ENCODE peak calls at places on chromosome 5, in five cellular contexts. X is sigmoid colon, S is K562, L is SK-N-SH, I is A549. G is an unnamed sample.

GRCh38 chr5:31854625-31855526 is 215.9 kb downstream of the PDZD2 start:
- DNase-seq in I (peak; percentile 20), X (peak; percentile 74), S (no peak), L (peak; percentile 72), G (no peak)

GRCh38 chr5:142184939-142185526 is 76.5 kb downstream of the NDFIP1 start:
- DNase-seq in X (no peak), S (no peak), I (no peak), L (peak; percentile 50), G (no peak)

GRCh38 chr5:56569051-56569450 is 246.3 kb upstream of the MAP3K1 start:
- DNase-seq in X (no peak), S (no peak), L (no peak), I (no peak), G (no peak)

GRCh38 chr5:112119969-112120368 is 299.1 kb downstream of the EPB41L4A start:
- DNase-seq in I (no peak), L (no peak), X (no peak), S (no peak), G (no peak)

GRCh38 chr5:146342882-146343865 is 4.5 kb downstream of the POU4F3 start:
- DNase-seq in X (no peak), S (no peak), I (no peak), L (no peak), G (no peak)

GRCh38 chr5:102971693-102972293 is 148.1 kb downstream of the GIN1 start:
- DNase-seq in I (peak; percentile 42), X (no peak), S (peak; percentile 5), L (no peak), G (no peak)

GRCh38 chr5:117102591-117102990 is 528.0 kb upstream of the SEMA6A start:
- DNase-seq in S (no peak), L (no peak), I (no peak), X (no peak), G (no peak)

GRCh38 chr5:171592076-171592475 is 172.6 kb downstream of the FGF18 start:
- DNase-seq in X (no peak), I (no peak), L (no peak), S (no peak), G (no peak)

GRCh38 chr5:126837907-126838539 is 61.1 kb downstream of the LMNB1 start:
- DNase-seq in L (no peak), X (no peak), I (no peak), S (peak; percentile 12), G (no peak)

GRCh38 chr5:173667702-173668101 is 51.3 kb upstream of the BOD1 start:
- DNase-seq in X (no peak), S (no peak), L (no peak), I (no peak), G (no peak)

GRCh38 chr5:141521244-141521781 is 32.4 kb downstream of the PCDHGC5 start:
- DNase-seq in S (peak; percentile 53), L (no peak), I (peak; percentile 75), X (no peak), G (peak; percentile 51)

GRCh38 chr5:92674322-92674721 is 906.7 kb downstream of the NR2F1-AS1 start:
- DNase-seq in L (no peak), X (no peak), I (no peak), S (no peak), G (no peak)

GRCh38 chr5:129322968-129323367 is 137.1 kb upstream of the ADAMTS19 start:
- DNase-seq in L (no peak), S (no peak), X (no peak), I (no peak), G (no peak)

GRCh38 chr5:176714067-176714466 is 66.8 kb downstream of the TSPAN17 start:
- DNase-seq in S (no peak), I (no peak), L (no peak), X (no peak), G (no peak)

GRCh38 chr5:119578937-119579336 is 50.4 kb upstream of the FAM170A start:
- DNase-seq in I (peak; percentile 72), S (peak; percentile 55), X (no peak), L (no peak), G (no peak)

GRCh38 chr5:76855961-76856360 is 6.1 kb downstream of the S100Z start:
- DNase-seq in X (no peak), S (peak; percentile 62), L (no peak), I (no peak), G (no peak)

GRCh38 chr5:160466121-160466520 is 44.5 kb downstream of the PTTG1 start:
- DNase-seq in S (no peak), L (no peak), I (no peak), X (no peak), G (no peak)

GRCh38 chr5:56002303-56002702 is 7.5 kb upstream of the IL6ST start:
- DNase-seq in I (no peak), X (no peak), L (no peak), S (no peak), G (no peak)

GRCh38 chr5:120164037-120164436 is 300.1 kb upstream of the PRR16 start:
- DNase-seq in L (peak; percentile 16), X (no peak), S (no peak), I (no peak), G (no peak)

GRCh38 chr5:61052870-61053269 is 107.9 kb downstream of the NDUFAF2 start:
- DNase-seq in L (no peak), I (peak; percentile 66), X (no peak), S (no peak), G (no peak)

GRCh38 chr5:26872337-26872736 is 166.0 kb downstream of the CDH9 start:
- DNase-seq in S (no peak), X (no peak), I (no peak), L (no peak), G (no peak)

GRCh38 chr5:89293849-89294248 is 410.9 kb upstream of the MEF2C start:
- DNase-seq in I (no peak), S (no peak), L (no peak), X (no peak), G (no peak)

GRCh38 chr5:26416911-26417310 is 621.5 kb downstream of the CDH9 start:
- DNase-seq in X (no peak), S (no peak), L (no peak), I (no peak), G (no peak)

GRCh38 chr5:169164481-169164925 is 136.4 kb downstream of the SLIT3 start:
- DNase-seq in S (no peak), I (peak; percentile 92), L (no peak), X (no peak), G (no peak)

GRCh38 chr5:157556615-157557418 is 18.8 kb downstream of the ADAM19 start:
- DNase-seq in X (no peak), S (no peak), I (no peak), L (no peak), G (no peak)
- H3K27ac ChIP-seq in X (peak overlapping the region; percentile 95), S (no peak overlapping the region), I (no peak overlapping the region), L (peak overlapping the region; percentile 92), G (peak overlapping the region; percentile 26)

DNA sequence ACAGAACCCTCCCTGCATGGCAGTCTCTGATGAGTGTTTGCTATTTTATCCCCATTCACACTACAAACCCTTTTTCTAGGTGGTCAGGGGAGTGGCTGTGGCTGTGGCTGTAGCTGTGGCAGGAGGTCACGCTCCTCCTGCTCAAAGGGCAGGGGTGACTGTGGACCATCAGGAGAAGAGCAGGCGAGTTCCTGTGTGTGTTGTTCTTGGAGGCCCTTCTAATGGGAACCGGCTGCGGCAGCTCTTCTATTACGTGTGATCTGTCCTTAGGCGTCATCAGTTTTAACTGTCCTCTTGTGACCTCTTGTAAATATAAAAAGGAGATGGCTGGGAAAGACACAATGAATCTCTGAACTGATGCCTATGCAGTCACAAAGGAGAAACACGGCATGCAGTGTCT is 65.1 kb downstream of the ANKH start:
- DNase-seq in L (no peak), X (peak; percentile 72), I (no peak), S (peak; percentile 3), G (no peak)
- TF ChIP-seq EP300 in L (no peak), X (no peak), I (no peak), S (no peak), G (no peak)

GRCh38 chr5:159089675-159090074 is 10.0 kb downstream of the EBF1 start:
- DNase-seq in X (no peak), S (no peak), I (no peak), L (no peak), G (no peak)

GRCh38 chr5:159091051-159091450 is 8.7 kb downstream of the EBF1 start:
- DNase-seq in X (no peak), S (no peak), I (no peak), L (no peak), G (no peak)

GRCh38 chr5:159094745-159095144 is 5.0 kb downstream of the EBF1 start:
- DNase-seq in S (peak; percentile 94), X (peak; percentile 92), I (peak; percentile 93), L (peak; percentile 57), G (peak; percentile 44)

GRCh38 chr5:159091596-159091995 is 8.1 kb downstream of the EBF1 start:
- DNase-seq in L (no peak), I (no peak), S (no peak), X (no peak), G (no peak)

DNA sequence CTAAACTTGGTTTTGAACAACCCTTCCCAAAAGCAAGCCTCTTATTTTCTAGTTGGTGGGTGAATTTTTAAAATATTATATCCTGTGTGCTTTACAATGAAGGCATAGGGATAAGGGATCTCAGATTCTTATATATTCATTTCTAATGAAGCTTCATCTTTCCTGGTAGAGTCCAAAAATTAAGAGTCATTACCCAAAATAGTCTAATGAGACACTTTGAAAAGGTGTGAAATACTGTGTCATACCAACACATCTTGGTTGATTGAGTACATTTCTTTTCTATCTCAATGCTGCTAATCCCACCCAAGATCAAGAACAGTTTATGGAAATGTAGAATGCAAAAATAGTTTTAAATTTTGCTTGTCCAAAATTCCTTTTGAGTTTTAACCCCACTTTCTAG is 7.4 kb downstream of the EBF1 start:
- DNase-seq in I (no peak), L (no peak), S (no peak), X (no peak), G (no peak)
- H3K27ac ChIP-seq in I (no peak overlapping the region), L (no peak overlapping the region), S (no peak overlapping the region), X (peak overlapping the region; percentile 7), G (no peak overlapping the region)

GRCh38 chr5:178071108-178071507 is 42.2 kb upstream of the N4BP3 start:
- DNase-seq in L (no peak), I (no peak), X (no peak), S (no peak), G (no peak)
- TF ChIP-seq EP300 in L (no peak), I (no peak), X (no peak), S (no peak), G (no peak)

G was measured in transverse colon.